ENCODE peak calls at places on chromosome 20, in ten cellular contexts. A is keratinocyte, M is AG04449, O is AG10803, Z is IMR-90, U is dorsolateral prefrontal cortex, R is Calu3, K is hepatocyte, T is breast epithelium, I is fibroblast of pulmonary artery. Y is an unnamed sample.

GRCh38 chr20:6178537-6178936 is 55.7 kb upstream of the FERMT1 start:
- DNase-seq in U (no peak), O (peak; percentile 24), T (no peak), K (peak; percentile 60), M (no peak), I (peak; percentile 69), R (no peak), Z (peak; percentile 51), A (no peak), Y (peak; percentile 26)

GRCh38 chr20:25077610-25078169 is 4.3 kb downstream of the VSX1 start:
- DNase-seq in T (no peak), U (no peak), A (no peak), O (peak; percentile 33), M (no peak), Z (peak; percentile 6), R (no peak), I (peak; percentile 40), K (no peak), Y (no peak)

GRCh38 chr20:24934716-24935115 is 14.4 kb upstream of the CST7 start:
- DNase-seq in A (no peak), I (no peak), U (no peak), K (no peak), Z (no peak), R (no peak), T (no peak), O (no peak), M (no peak), Y (no peak)

GRCh38 chr20:53739799-53740785 is 146.5 kb upstream of the ZNF217 start:
- DNase-seq in I (peak; percentile 36), A (no peak), M (no peak), K (no peak), U (no peak), O (peak; percentile 47), R (peak; percentile 30), Z (peak; percentile 44), T (no peak), Y (peak; percentile 54)

GRCh38 chr20:50107796-50108331 is 5.1 kb downstream of the UBE2V1 start:
- DNase-seq in A (no peak), R (no peak), T (no peak), U (no peak), Z (no peak), I (no peak), M (no peak), K (no peak), O (no peak), Y (no peak)

GRCh38 chr20:24960861-24961260 is 11.8 kb downstream of the CST7 start:
- DNase-seq in K (no peak), M (no peak), R (no peak), I (no peak), T (no peak), A (no peak), O (no peak), U (no peak), Z (no peak), Y (no peak)

GRCh38 chr20:16260911-16261310 is 312.3 kb downstream of the KIF16B start:
- DNase-seq in A (no peak), Z (no peak), T (no peak), M (peak; percentile 44), R (no peak), U (no peak), O (peak; percentile 58), K (no peak), I (no peak), Y (no peak)

GRCh38 chr20:12315652-12316051 is 398.0 kb downstream of the BTBD3 start:
- DNase-seq in U (no peak), T (no peak), I (no peak), R (no peak), Z (no peak), A (no peak), K (no peak), M (no peak), O (no peak), Y (no peak)

GRCh38 chr20:57662028-57662312 is 41.7 kb upstream of the ZBP1 start:
- DNase-seq in A (no peak), T (peak; percentile 12), R (no peak), K (no peak), M (no peak), O (no peak), Z (no peak), I (no peak), U (peak; percentile 10), Y (no peak)

GRCh38 chr20:61515922-61516321 is 263.9 kb downstream of the CDH4 start:
- DNase-seq in A (no peak), T (no peak), O (no peak), K (no peak), M (no peak), Z (no peak), U (no peak), I (no peak), R (no peak), Y (no peak)

GRCh38 chr20:37958856-37959255 is 55.9 kb downstream of the VSTM2L start:
- DNase-seq in O (no peak), R (no peak), M (no peak), K (no peak), U (no peak), Z (no peak), T (no peak), I (no peak), A (no peak), Y (no peak)

GRCh38 chr20:34938466-34939163 is 17.0 kb downstream of the GSS start:
- DNase-seq in K (no peak), Z (no peak), M (no peak), O (no peak), T (peak; percentile 55), I (no peak), A (no peak), U (peak; percentile 44), R (no peak), Y (no peak)

DNA sequence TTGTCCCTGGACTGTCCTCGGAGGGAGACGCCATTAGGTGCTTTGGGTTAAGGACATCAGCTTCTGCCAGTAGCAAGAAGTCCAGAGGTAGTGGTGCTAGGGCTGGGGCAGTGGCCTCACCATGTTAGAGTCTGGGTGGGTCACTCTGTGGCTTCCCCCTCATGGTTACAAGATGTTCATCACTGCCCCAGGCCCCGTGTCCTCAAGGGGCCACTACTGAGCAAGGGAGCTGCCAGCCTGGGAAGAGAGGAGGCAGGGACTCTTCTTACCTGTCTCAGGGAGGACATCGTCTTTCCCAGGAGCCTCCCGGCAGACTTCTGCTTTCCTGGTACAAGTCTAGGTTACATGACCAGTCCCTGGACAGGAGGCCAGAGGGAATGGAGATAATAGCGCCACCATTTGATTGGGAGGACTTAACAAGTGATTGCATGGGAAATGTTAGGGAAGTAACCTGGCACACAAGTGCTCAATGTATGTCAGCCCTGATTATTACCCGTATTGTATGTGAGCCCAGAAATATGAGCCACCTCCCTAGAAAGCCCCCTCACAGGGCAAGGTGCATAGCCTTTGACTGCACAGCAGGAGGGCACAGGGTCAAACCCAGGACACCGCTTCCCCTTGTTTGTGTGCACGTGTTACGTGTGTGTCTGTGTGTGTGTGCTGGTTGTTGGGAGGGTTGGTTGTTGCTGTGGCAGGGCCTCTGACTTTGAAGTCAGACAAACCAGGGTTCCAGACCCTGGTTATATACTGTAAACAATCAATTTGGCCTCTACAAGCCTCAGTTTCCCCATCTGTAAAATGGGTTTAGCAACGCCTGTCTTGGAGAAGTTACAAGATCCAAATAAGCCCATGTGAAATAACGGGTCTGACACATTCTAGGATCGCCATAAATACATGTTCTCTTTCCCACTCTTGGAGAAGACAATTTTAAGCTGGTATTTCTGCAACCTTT is 30.0 kb downstream of the SIRPA start:
- DNase-seq in I (no peak), K (no peak), A (no peak), R (no peak), T (no peak), O (no peak), Z (no peak), M (no peak), U (no peak), Y (no peak)
- TF ChIP-seq CTCF in I (no peak), K (no peak), A (peak; percentile 8), R (no peak), T (no peak), O (no peak), Z (no peak), M (no peak), U (no peak), Y (no peak)

DNA sequence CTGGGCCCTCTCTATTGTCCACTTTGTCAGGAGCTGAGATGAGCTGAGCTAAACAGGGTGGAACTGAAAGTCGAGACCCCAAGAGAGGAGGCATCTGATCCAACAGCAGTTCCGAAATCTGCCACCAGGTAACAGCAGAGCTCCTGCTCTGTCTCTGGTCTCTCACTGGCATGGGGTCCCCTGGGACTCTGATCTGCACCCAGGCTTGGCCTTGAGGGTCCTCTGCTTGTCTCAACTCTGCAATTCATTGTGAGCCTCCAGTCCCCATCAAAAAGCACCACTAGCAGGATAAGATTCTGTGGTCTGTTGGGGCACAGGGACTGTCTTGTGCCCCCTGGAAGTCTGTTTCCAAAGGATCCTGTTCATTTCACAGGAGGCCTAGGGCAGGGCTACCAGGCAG is 62.5 kb upstream of the TOP1 start:
- DNase-seq in R (no peak), I (no peak), M (no peak), K (no peak), U (no peak), A (no peak), T (no peak), Z (no peak), O (no peak), Y (no peak)
- TF ChIP-seq CTCF in R (peak; percentile 75), I (peak; percentile 41), M (peak; percentile 31), K (no peak), U (no peak), A (peak; percentile 53), T (no peak), Z (peak; percentile 29), O (peak; percentile 38), Y (peak; percentile 46)

GRCh38 chr20:21704408-21705385 is 767 bp upstream of the PAX1 start:
- DNase-seq in M (no peak), U (no peak), T (no peak), Z (no peak), K (no peak), O (no peak), I (no peak), R (no peak), A (no peak), Y (peak; percentile 30)

GRCh38 chr20:21703740-21704407 is 1.6 kb upstream of the PAX1 start:
- DNase-seq in I (no peak), R (no peak), T (no peak), U (no peak), M (no peak), O (no peak), K (no peak), A (no peak), Z (no peak), Y (no peak)

GRCh38 chr20:21702001-21702400 is 3.5 kb upstream of the PAX1 start:
- DNase-seq in A (no peak), R (no peak), T (no peak), Z (no peak), U (no peak), K (no peak), I (no peak), O (no peak), M (no peak), Y (no peak)

GRCh38 chr20:21701171-21701876 is 4.1 kb upstream of the PAX1 start:
- DNase-seq in M (no peak), O (no peak), Z (no peak), U (no peak), T (no peak), R (no peak), A (no peak), K (no peak), I (no peak), Y (no peak)

GRCh38 chr20:21702553-21703467 is 2.7 kb upstream of the PAX1 start:
- DNase-seq in K (peak; percentile 81), M (no peak), T (peak; percentile 23), Z (peak; percentile 3), A (no peak), I (peak; percentile 36), O (peak; percentile 19), R (no peak), U (peak; percentile 62), Y (peak; percentile 56)
- TF ChIP-seq CTCF in K (peak; percentile 71), M (peak; percentile 44), T (no peak), Z (peak; percentile 42), A (peak; percentile 26), I (peak; percentile 39), O (peak; percentile 46), R (no peak), U (peak; percentile 61), Y (peak; percentile 66)

GRCh38 chr20:46689082-46689753 is at the start of gene TP53RK:
- DNase-seq in A (peak; percentile 100), Z (peak; percentile 100), O (peak; percentile 100), I (peak; percentile 100), U (peak; percentile 97), R (peak; percentile 100), T (peak; percentile 99), K (peak; percentile 99), M (peak; percentile 99), Y (peak; percentile 99)
- TF ChIP-seq CTCF in A (no peak), Z (peak; percentile 22), O (peak; percentile 20), I (no peak), U (peak; percentile 51), R (peak; percentile 51), T (no peak), K (no peak), M (peak; percentile 25), Y (peak; percentile 22)

Y was measured in MM.1S.